ENCODE peak calls at places on chromosomes 7 and 10, in eight cellular contexts. R is IMR-90, N is brain microvascular endothelial cell, G is colonic mucosa, Q is dorsolateral prefrontal cortex, Z is HCT116, A is tibial nerve, F is small intestine. V is an unnamed sample.

GRCh38 chr10:74439213-74439612 is 288.2 kb downstream of the ADK start:
- DNase-seq in Q (no peak), G (no peak), Z (no peak), R (no peak), N (no peak), F (peak; percentile 2), A (no peak), V (peak; percentile 93)

GRCh38 chr7:89623018-89623672 is 531.1 kb upstream of the STEAP1 start:
- DNase-seq in F (no peak), Z (peak; percentile 23), R (peak; percentile 3), A (no peak), N (peak; percentile 6), Q (no peak), G (no peak), V (peak; percentile 58)

GRCh38 chr10:7944537-7944936 is 110.0 kb upstream of the GATA3 start:
- DNase-seq in Q (no peak), R (no peak), Z (no peak), F (no peak), N (no peak), G (no peak), A (no peak), V (no peak)

GRCh38 chr7:104805449-104806317 is 208.3 kb upstream of the KMT2E start:
- DNase-seq in A (no peak), R (no peak), N (no peak), G (no peak), Z (no peak), F (no peak), Q (no peak), V (no peak)

GRCh38 chr10:10056958-10057357 is 960.7 kb upstream of the CELF2 start:
- DNase-seq in A (no peak), Q (no peak), Z (no peak), G (no peak), F (no peak), N (peak; percentile 28), R (peak; percentile 6), V (no peak)

GRCh38 chr7:2157473-2158279 is 75.1 kb downstream of the MAD1L1 start:
- DNase-seq in Z (no peak), A (peak; percentile 45), G (peak; percentile 50), N (peak; percentile 85), F (peak; percentile 43), R (peak; percentile 96), Q (peak; percentile 79), V (peak; percentile 61)

GRCh38 chr10:101444058-101444457 is 90.1 kb downstream of the BTRC start:
- DNase-seq in Z (no peak), R (peak; percentile 17), G (no peak), F (peak; percentile 15), Q (no peak), A (no peak), N (no peak), V (peak; percentile 33)

GRCh38 chr10:99612167-99612831 is 7.9 kb downstream of the SLC25A28 start:
- DNase-seq in G (peak; percentile 45), Z (peak; percentile 59), N (peak; percentile 53), R (peak; percentile 62), F (peak; percentile 63), Q (no peak), A (no peak), V (peak; percentile 84)

DNA sequence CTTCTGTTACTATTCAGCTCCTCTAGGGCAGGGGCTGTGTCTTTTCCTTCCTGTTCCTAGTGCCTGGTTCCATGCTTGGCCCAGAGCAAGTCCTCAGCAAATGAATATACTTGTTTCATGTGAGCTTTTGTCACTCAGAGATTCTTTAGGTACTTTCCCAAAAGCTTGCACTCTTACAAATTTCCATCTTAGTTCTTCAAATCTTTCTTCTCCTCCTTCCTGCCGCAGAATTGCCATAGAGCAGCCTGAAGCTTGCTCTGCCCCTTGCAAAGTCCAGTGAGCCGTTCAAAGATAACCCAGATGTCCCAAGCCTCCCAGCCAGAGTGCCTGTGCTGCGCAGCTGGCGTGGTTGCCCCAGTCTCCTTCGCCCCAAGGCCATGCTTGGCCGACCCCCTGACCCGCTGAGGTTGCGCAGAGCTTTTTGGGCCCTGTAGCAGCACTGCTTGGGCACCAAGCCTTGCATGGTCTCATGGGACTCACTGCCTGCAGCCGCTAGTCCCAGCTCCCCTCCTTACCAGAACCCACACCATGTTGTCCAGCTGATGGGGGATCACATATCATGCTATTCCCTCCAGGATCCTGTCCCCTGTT is 20.7 kb downstream of the CHST3 start:
- DNase-seq in R (no peak), N (no peak), Z (no peak), Q (no peak), A (no peak), G (no peak), F (no peak), V (no peak)
- H3K27ac ChIP-seq in R (peak overlapping the region; percentile 38), N (peak overlapping the region; percentile 53), Z (no peak overlapping the region), Q (peak overlapping the region; percentile 98), A (peak overlapping the region; percentile 99), G (peak overlapping the region; percentile 18), F (peak overlapping the region; percentile 78), V (no peak overlapping the region)

DNA sequence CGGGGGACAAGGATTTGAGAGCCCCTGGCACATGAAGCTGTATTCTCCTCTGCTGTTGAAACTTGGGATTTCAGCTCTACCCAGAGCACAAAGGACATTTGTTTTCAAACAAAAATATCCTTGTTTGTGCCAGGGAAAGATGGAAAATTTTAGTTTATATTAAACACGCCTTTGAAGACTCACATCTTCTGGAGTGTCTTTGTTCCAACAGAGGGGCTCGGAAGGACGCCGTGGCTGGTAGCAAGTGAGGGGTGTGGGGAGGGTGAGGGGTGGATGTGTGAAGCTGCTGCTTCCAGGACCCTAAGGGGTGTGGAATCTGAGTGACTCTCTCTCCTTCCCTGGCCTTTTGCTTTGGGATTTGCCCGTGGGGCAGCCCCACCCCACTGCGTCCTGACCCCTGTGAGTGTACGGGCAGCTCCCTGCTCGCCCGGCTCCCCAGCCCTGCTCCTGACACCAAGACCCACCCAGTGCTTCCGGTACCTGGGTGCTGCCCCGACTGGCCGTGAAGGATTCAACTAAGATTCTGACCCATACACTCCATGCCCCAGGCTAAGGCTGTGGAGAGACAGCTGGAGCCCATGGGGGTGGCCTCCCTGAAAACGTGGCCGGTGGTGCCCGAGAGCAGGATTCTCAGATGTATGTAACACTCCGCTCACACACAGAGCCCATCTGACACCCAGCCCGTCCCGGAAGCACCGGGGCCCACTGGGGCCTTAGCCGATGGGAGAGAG is 59.6 kb downstream of the ZRANB1 start:
- DNase-seq in G (no peak), R (no peak), Q (peak; percentile 33), N (no peak), Z (no peak), F (no peak), A (no peak), V (no peak)
- H3K27ac ChIP-seq in G (no peak overlapping the region), R (peak overlapping the region; percentile 30), Q (peak overlapping the region; percentile 93), N (no peak overlapping the region), Z (no peak overlapping the region), F (no peak overlapping the region), A (peak overlapping the region; percentile 84), V (no peak overlapping the region)

GRCh38 chr10:124500767-124501166 is 39.1 kb downstream of the LHPP start:
- DNase-seq in Z (no peak), Q (no peak), F (no peak), G (no peak), N (no peak), R (no peak), A (no peak), V (no peak)
- H3K27ac ChIP-seq in Z (no peak overlapping the region), Q (no peak overlapping the region), F (no peak overlapping the region), G (no peak overlapping the region), N (no peak overlapping the region), R (no peak overlapping the region), A (no peak overlapping the region), V (no peak overlapping the region)

DNA sequence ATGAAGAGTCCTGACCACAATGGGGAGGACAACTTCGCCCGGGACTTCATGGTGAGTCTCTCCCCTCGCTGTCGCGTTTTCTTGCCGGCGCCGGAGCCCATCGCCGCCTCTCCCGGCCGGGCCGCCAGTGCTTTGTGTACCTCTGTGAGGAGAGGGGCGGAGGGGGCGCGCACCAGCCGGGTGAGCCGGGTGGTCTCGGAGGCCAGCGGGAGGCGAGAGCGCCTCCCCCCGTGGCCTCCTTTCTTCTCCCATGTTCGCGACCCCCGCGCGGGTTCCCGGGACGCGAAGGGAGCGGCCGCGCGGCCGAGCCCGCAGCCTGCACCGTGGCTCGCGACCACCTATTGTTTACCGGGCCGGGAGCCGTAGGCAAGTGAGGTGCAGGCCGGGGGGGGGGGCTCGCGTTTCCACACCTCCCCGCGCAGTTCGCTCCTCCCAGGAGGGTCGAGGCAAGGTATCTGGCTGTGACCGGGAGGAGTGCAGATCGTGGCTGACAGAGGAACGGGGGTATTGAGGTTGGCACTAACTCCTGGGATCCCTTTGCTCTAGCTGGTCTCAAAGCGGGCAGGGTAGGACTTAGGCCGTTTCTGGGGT is 595 bp downstream of the PTPN12 start:
- DNase-seq in N (peak; percentile 17), Z (no peak), F (peak; percentile 40), G (peak; percentile 44), Q (no peak), A (no peak), R (no peak), V (peak; percentile 54)
- H3K27ac ChIP-seq in N (peak overlapping the region; percentile 83), Z (peak overlapping the region; percentile 83), F (peak overlapping the region; percentile 86), G (peak overlapping the region; percentile 99), Q (peak overlapping the region; percentile 75), A (peak overlapping the region; percentile 99), R (peak overlapping the region; percentile 99), V (peak overlapping the region; percentile 84)

DNA sequence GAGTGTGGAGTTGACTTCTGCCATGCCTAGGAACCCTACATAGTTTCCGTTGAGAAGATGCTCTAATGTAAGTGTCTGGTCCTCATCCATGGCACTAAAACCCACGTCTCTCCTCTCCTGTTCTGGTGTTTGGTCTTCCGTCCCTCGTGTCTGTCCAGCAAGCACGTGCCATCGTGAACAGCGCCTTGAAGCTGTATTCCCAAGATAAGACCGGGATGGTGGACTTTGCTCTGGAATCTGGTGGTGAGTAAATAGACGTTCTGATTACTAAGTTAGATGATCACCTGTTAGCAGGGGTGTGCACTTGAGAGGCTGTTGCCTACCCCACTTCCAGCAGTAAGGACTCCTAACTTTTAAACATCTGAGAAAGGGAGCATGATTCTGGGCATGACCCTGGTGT is 15.1 kb upstream of the GET4 start:
- DNase-seq in Q (no peak), R (no peak), A (no peak), G (peak; percentile 75), N (no peak), F (peak; percentile 93), Z (no peak), V (no peak)
- H3K27ac ChIP-seq in Q (no peak overlapping the region), R (no peak overlapping the region), A (no peak overlapping the region), G (no peak overlapping the region), N (no peak overlapping the region), F (no peak overlapping the region), Z (no peak overlapping the region), V (peak overlapping the region; percentile 14)

GRCh38 chr10:109914966-109915365 is 8.3 kb downstream of the XPNPEP1 start:
- DNase-seq in N (peak; percentile 82), R (peak; percentile 96), Q (no peak), G (peak; percentile 72), F (peak; percentile 99), Z (peak; percentile 62), A (no peak), V (peak; percentile 36)
- H3K27ac ChIP-seq in N (peak overlapping the region; percentile 28), R (no peak overlapping the region), Q (no peak overlapping the region), G (peak overlapping the region; percentile 70), F (peak overlapping the region; percentile 47), Z (peak overlapping the region; percentile 6), A (no peak overlapping the region), V (no peak overlapping the region)

GRCh38 chr10:132905661-132906060 is 36.7 kb downstream of the CFAP46 start:
- DNase-seq in G (no peak), N (no peak), Z (no peak), A (no peak), R (no peak), Q (no peak), F (no peak), V (no peak)
- H3K27ac ChIP-seq in G (no peak overlapping the region), N (no peak overlapping the region), Z (no peak overlapping the region), A (no peak overlapping the region), R (no peak overlapping the region), Q (no peak overlapping the region), F (no peak overlapping the region), V (no peak overlapping the region)